ENCODE peak calls at places on chromosomes 5 and 9, in four cellular contexts. One of them, this sample, is unnamed.

GRCh38 chr9:123743737-123744136 is 186.2 kb downstream of the DENND1A start:
- DNase-seq in fibroblast of lung: no peak
- DNase-seq in KBM-7: no peak
- DNase-seq in HT1080: no peak
- DNase-seq in this sample: no peak

GRCh38 chr5:112684737-112685136 is 52.9 kb upstream of the APC start:
- DNase-seq in fibroblast of lung: peak
- DNase-seq in HT1080: peak
- DNase-seq in KBM-7: no peak
- DNase-seq in this sample: no peak

GRCh38 chr5:123181394-123181801 is 92.4 kb downstream of the PRDM6 start:
- DNase-seq in HT1080: peak
- DNase-seq in KBM-7: no peak
- DNase-seq in fibroblast of lung: no peak
- DNase-seq in this sample: no peak

GRCh38 chr5:73591102-73591695 is 25.7 kb downstream of the UTP15 start:
- DNase-seq in KBM-7: peak
- DNase-seq in HT1080: peak
- DNase-seq in fibroblast of lung: peak
- DNase-seq in this sample: peak

GRCh38 chr5:65021527-65022226 is 252.9 kb downstream of the CWC27 start:
- DNase-seq in KBM-7: no peak
- DNase-seq in fibroblast of lung: no peak
- DNase-seq in HT1080: no peak
- DNase-seq in this sample: no peak

GRCh38 chr5:51373880-51374523 is 9.2 kb upstream of the ISL1 start:
- DNase-seq in HT1080: no peak
- DNase-seq in fibroblast of lung: no peak
- DNase-seq in KBM-7: no peak
- DNase-seq in this sample: peak

GRCh38 chr5:107476783-107477182 is 194.0 kb downstream of the EFNA5 start:
- DNase-seq in KBM-7: no peak
- DNase-seq in HT1080: peak
- DNase-seq in fibroblast of lung: no peak
- DNase-seq in this sample: no peak

GRCh38 chr5:123206618-123207320 is 117.7 kb downstream of the PRDM6 start:
- DNase-seq in HT1080: no peak
- DNase-seq in fibroblast of lung: peak
- DNase-seq in KBM-7: no peak
- DNase-seq in this sample: no peak

This sample was measured in H4.